ENCODE peak calls at places on chromosomes 6 and 20, in seven cellular contexts. One of them, this sample, is unnamed.

GRCh38 chr6:26347699-26348098 is 17.3 kb upstream of the BTN3A2 start:
- DNase-seq in GM13976: no peak
- DNase-seq in left ventricle myocardium inferior: no peak
- DNase-seq in fibroblast of lung: no peak
- DNase-seq in fibroblast of mammary gland: no peak
- DNase-seq in tibial nerve: no peak
- DNase-seq in foreskin fibroblast: no peak
- DNase-seq in this sample: no peak

GRCh38 chr6:118621799-118622470 is 29.5 kb downstream of the CEP85L start:
- DNase-seq in GM13976: no peak
- DNase-seq in left ventricle myocardium inferior: no peak
- DNase-seq in fibroblast of lung: no peak
- DNase-seq in fibroblast of mammary gland: no peak
- DNase-seq in tibial nerve: no peak
- DNase-seq in foreskin fibroblast: no peak
- DNase-seq in this sample: no peak

GRCh38 chr20:50034567-50035170 is 51.9 kb downstream of the SNAI1 start:
- DNase-seq in GM13976: no peak
- DNase-seq in left ventricle myocardium inferior: no peak
- DNase-seq in fibroblast of lung: no peak
- DNase-seq in fibroblast of mammary gland: peak
- DNase-seq in tibial nerve: no peak
- DNase-seq in foreskin fibroblast: no peak
- DNase-seq in this sample: no peak

GRCh38 chr6:148969679-148970078 is 222.8 kb downstream of the UST start:
- DNase-seq in GM13976: no peak
- DNase-seq in left ventricle myocardium inferior: peak
- DNase-seq in fibroblast of lung: peak
- DNase-seq in fibroblast of mammary gland: peak
- DNase-seq in tibial nerve: no peak
- DNase-seq in foreskin fibroblast: no peak
- DNase-seq in this sample: no peak

GRCh38 chr6:151016107-151016506 is 150.6 kb downstream of the MTHFD1L start:
- DNase-seq in GM13976: no peak
- DNase-seq in left ventricle myocardium inferior: no peak
- DNase-seq in fibroblast of lung: no peak
- DNase-seq in fibroblast of mammary gland: no peak
- DNase-seq in tibial nerve: no peak
- DNase-seq in foreskin fibroblast: no peak
- DNase-seq in this sample: no peak

GRCh38 chr6:144936764-144937163 is 651.6 kb downstream of the UTRN start:
- DNase-seq in GM13976: no peak
- DNase-seq in left ventricle myocardium inferior: no peak
- DNase-seq in fibroblast of lung: no peak
- DNase-seq in fibroblast of mammary gland: peak
- DNase-seq in tibial nerve: no peak
- DNase-seq in foreskin fibroblast: peak
- DNase-seq in this sample: no peak

GRCh38 chr6:101403566-101403965 is 10.1 kb downstream of the GRIK2 start:
- DNase-seq in GM13976: no peak
- DNase-seq in left ventricle myocardium inferior: no peak
- DNase-seq in fibroblast of lung: no peak
- DNase-seq in fibroblast of mammary gland: no peak
- DNase-seq in tibial nerve: no peak
- DNase-seq in foreskin fibroblast: no peak
- DNase-seq in this sample: peak

GRCh38 chr6:52400316-52401041 is 19.7 kb upstream of the EFHC1 start:
- DNase-seq in GM13976: no peak
- DNase-seq in left ventricle myocardium inferior: no peak
- DNase-seq in fibroblast of lung: no peak
- DNase-seq in fibroblast of mammary gland: no peak
- DNase-seq in tibial nerve: no peak
- DNase-seq in foreskin fibroblast: no peak
- DNase-seq in this sample: no peak

GRCh38 chr6:96939019-96939805 is 14.7 kb downstream of the KLHL32 start:
- DNase-seq in GM13976: no peak
- DNase-seq in left ventricle myocardium inferior: no peak
- DNase-seq in fibroblast of lung: peak
- DNase-seq in fibroblast of mammary gland: peak
- DNase-seq in tibial nerve: no peak
- DNase-seq in foreskin fibroblast: peak
- DNase-seq in this sample: no peak

GRCh38 chr6:169979873-169980440 is 228.5 kb downstream of the ERMARD start:
- DNase-seq in GM13976: no peak
- DNase-seq in left ventricle myocardium inferior: no peak
- DNase-seq in fibroblast of lung: no peak
- DNase-seq in fibroblast of mammary gland: no peak
- DNase-seq in tibial nerve: no peak
- DNase-seq in foreskin fibroblast: no peak
- DNase-seq in this sample: no peak

GRCh38 chr6:132494954-132495353 is 18.0 kb downstream of the STX7 start:
- DNase-seq in GM13976: no peak
- DNase-seq in left ventricle myocardium inferior: no peak
- DNase-seq in fibroblast of lung: no peak
- DNase-seq in fibroblast of mammary gland: no peak
- DNase-seq in tibial nerve: no peak
- DNase-seq in foreskin fibroblast: no peak
- DNase-seq in this sample: no peak

GRCh38 chr20:19749537-19749936 is 8.5 kb upstream of the RIN2 start:
- DNase-seq in GM13976: no peak
- DNase-seq in left ventricle myocardium inferior: no peak
- DNase-seq in fibroblast of lung: no peak
- DNase-seq in fibroblast of mammary gland: no peak
- DNase-seq in tibial nerve: no peak
- DNase-seq in foreskin fibroblast: no peak
- DNase-seq in this sample: no peak

GRCh38 chr6:87481936-87482335 is 9.2 kb downstream of the SLC35A1 start:
- DNase-seq in GM13976: no peak
- DNase-seq in left ventricle myocardium inferior: no peak
- DNase-seq in fibroblast of lung: peak
- DNase-seq in fibroblast of mammary gland: no peak
- DNase-seq in tibial nerve: no peak
- DNase-seq in foreskin fibroblast: no peak
- DNase-seq in this sample: no peak

GRCh38 chr6:87484491-87484890 is 11.7 kb downstream of the SLC35A1 start:
- DNase-seq in GM13976: no peak
- DNase-seq in left ventricle myocardium inferior: no peak
- DNase-seq in fibroblast of lung: no peak
- DNase-seq in fibroblast of mammary gland: no peak
- DNase-seq in tibial nerve: no peak
- DNase-seq in foreskin fibroblast: no peak
- DNase-seq in this sample: no peak

GRCh38 chr6:87482382-87482781 is 9.6 kb downstream of the SLC35A1 start:
- DNase-seq in GM13976: no peak
- DNase-seq in left ventricle myocardium inferior: no peak
- DNase-seq in fibroblast of lung: no peak
- DNase-seq in fibroblast of mammary gland: no peak
- DNase-seq in tibial nerve: no peak
- DNase-seq in foreskin fibroblast: no peak
- DNase-seq in this sample: no peak

GRCh38 chr6:87487555-87487954 is 14.8 kb downstream of the SLC35A1 start:
- DNase-seq in GM13976: no peak
- DNase-seq in left ventricle myocardium inferior: no peak
- DNase-seq in fibroblast of lung: peak
- DNase-seq in fibroblast of mammary gland: no peak
- DNase-seq in tibial nerve: no peak
- DNase-seq in foreskin fibroblast: peak
- DNase-seq in this sample: no peak

DNA sequence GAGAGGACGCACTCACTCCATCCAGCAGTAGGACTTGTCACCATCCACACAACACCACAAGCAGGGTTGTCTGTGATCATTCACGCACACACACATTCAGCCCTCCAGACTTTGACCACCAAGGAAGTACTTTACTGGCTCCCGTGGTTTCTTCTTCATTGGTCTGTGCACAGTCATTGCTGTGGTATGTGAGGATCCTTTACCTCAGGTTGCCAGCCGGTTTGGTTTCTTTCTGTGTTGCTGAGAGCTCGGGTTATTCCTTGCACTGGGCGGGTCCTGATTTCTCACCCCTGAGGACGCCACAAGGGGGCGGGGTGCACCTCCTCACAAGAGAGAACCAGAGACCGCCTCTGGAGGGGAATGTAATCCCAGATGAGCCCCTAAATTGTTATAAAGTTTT is 11.2 kb downstream of the SLC35A1 start:
- DNase-seq in GM13976: no peak
- DNase-seq in left ventricle myocardium inferior: no peak
- DNase-seq in fibroblast of lung: peak
- DNase-seq in fibroblast of mammary gland: peak
- DNase-seq in tibial nerve: no peak
- DNase-seq in foreskin fibroblast: peak
- DNase-seq in this sample: no peak
- TF ChIP-seq CTCF in GM13976: no peak
- TF ChIP-seq CTCF in left ventricle myocardium inferior: peak
- TF ChIP-seq CTCF in fibroblast of lung: no peak
- TF ChIP-seq CTCF in fibroblast of mammary gland: peak
- TF ChIP-seq CTCF in tibial nerve: no peak
- TF ChIP-seq CTCF in foreskin fibroblast: no peak
- TF ChIP-seq CTCF in this sample: no peak

GRCh38 chr6:10030942-10031537 is 383.8 kb downstream of the TFAP2A start:
- DNase-seq in GM13976: peak
- DNase-seq in left ventricle myocardium inferior: no peak
- DNase-seq in fibroblast of lung: no peak
- DNase-seq in fibroblast of mammary gland: no peak
- DNase-seq in tibial nerve: no peak
- DNase-seq in foreskin fibroblast: no peak
- DNase-seq in this sample: no peak
- TF ChIP-seq CTCF in GM13976: peak
- TF ChIP-seq CTCF in left ventricle myocardium inferior: peak
- TF ChIP-seq CTCF in fibroblast of lung: peak
- TF ChIP-seq CTCF in fibroblast of mammary gland: peak
- TF ChIP-seq CTCF in tibial nerve: peak
- TF ChIP-seq CTCF in foreskin fibroblast: peak
- TF ChIP-seq CTCF in this sample: peak

GRCh38 chr6:87972279-87972678 is 75.4 kb upstream of the SPACA1 start:
- DNase-seq in GM13976: no peak
- DNase-seq in left ventricle myocardium inferior: no peak
- DNase-seq in fibroblast of lung: no peak
- DNase-seq in fibroblast of mammary gland: no peak
- DNase-seq in tibial nerve: no peak
- DNase-seq in foreskin fibroblast: no peak
- DNase-seq in this sample: no peak

GRCh38 chr6:87968435-87969278 is 79.0 kb upstream of the SPACA1 start:
- DNase-seq in GM13976: no peak
- DNase-seq in left ventricle myocardium inferior: no peak
- DNase-seq in fibroblast of lung: peak
- DNase-seq in fibroblast of mammary gland: no peak
- DNase-seq in tibial nerve: no peak
- DNase-seq in foreskin fibroblast: no peak
- DNase-seq in this sample: peak

GRCh38 chr6:87965806-87966205 is 81.8 kb upstream of the SPACA1 start:
- DNase-seq in GM13976: no peak
- DNase-seq in left ventricle myocardium inferior: no peak
- DNase-seq in fibroblast of lung: no peak
- DNase-seq in fibroblast of mammary gland: no peak
- DNase-seq in tibial nerve: no peak
- DNase-seq in foreskin fibroblast: no peak
- DNase-seq in this sample: no peak

GRCh38 chr6:87975561-87975960 is 72.1 kb upstream of the SPACA1 start:
- DNase-seq in GM13976: no peak
- DNase-seq in left ventricle myocardium inferior: no peak
- DNase-seq in fibroblast of lung: no peak
- DNase-seq in fibroblast of mammary gland: no peak
- DNase-seq in tibial nerve: no peak
- DNase-seq in foreskin fibroblast: no peak
- DNase-seq in this sample: no peak

DNA sequence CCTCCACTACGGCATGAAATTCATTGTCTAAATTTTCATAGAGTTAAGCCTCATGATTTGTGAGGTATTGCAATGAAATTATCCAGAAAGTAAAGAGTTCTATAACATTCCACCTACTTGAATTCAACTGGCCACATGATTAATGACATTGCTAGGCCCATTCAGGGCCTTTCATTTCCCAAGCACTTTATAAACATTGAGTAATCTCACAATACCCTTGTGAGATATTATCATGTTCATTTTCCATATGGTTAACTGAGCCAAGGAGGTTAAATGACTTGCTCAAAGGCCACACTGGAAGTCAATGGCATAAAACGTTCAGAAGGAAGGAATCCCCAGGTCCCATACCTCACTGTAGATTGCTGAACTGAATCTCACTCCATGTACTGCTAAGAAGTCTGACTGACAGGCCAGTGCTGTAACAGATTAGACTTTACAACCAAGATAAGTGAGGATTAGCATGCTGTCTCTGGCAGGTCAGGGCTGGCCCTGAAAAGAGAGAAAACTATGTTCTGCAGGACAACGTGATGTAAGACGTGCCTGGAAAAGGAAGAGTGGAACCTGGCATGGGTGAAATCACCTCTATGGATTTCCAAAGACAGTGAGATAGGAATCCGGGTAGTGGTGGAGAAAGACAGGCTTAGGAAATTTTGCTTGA is 75.9 kb upstream of the SPACA1 start:
- DNase-seq in GM13976: no peak
- DNase-seq in left ventricle myocardium inferior: no peak
- DNase-seq in fibroblast of lung: no peak
- DNase-seq in fibroblast of mammary gland: no peak
- DNase-seq in tibial nerve: no peak
- DNase-seq in foreskin fibroblast: no peak
- DNase-seq in this sample: no peak
- TF ChIP-seq CTCF in GM13976: no peak
- TF ChIP-seq CTCF in left ventricle myocardium inferior: no peak
- TF ChIP-seq CTCF in fibroblast of lung: no peak
- TF ChIP-seq CTCF in fibroblast of mammary gland: no peak
- TF ChIP-seq CTCF in tibial nerve: no peak
- TF ChIP-seq CTCF in foreskin fibroblast: no peak
- TF ChIP-seq CTCF in this sample: no peak

GRCh38 chr20:37276494-37277252 is 12.8 kb upstream of the MANBAL start:
- DNase-seq in GM13976: peak
- DNase-seq in left ventricle myocardium inferior: peak
- DNase-seq in fibroblast of lung: peak
- DNase-seq in fibroblast of mammary gland: peak
- DNase-seq in tibial nerve: no peak
- DNase-seq in foreskin fibroblast: peak
- DNase-seq in this sample: no peak
- TF ChIP-seq CTCF in GM13976: peak
- TF ChIP-seq CTCF in left ventricle myocardium inferior: peak
- TF ChIP-seq CTCF in fibroblast of lung: peak
- TF ChIP-seq CTCF in fibroblast of mammary gland: peak
- TF ChIP-seq CTCF in tibial nerve: peak
- TF ChIP-seq CTCF in foreskin fibroblast: peak
- TF ChIP-seq CTCF in this sample: no peak

GRCh38 chr6:142665393-142665792 is 279.6 kb downstream of the HIVEP2 start:
- DNase-seq in GM13976: no peak
- DNase-seq in left ventricle myocardium inferior: no peak
- DNase-seq in fibroblast of lung: no peak
- DNase-seq in fibroblast of mammary gland: no peak
- DNase-seq in tibial nerve: no peak
- DNase-seq in foreskin fibroblast: no peak
- DNase-seq in this sample: no peak
- TF ChIP-seq CTCF in GM13976: no peak
- TF ChIP-seq CTCF in left ventricle myocardium inferior: no peak
- TF ChIP-seq CTCF in fibroblast of lung: no peak
- TF ChIP-seq CTCF in fibroblast of mammary gland: no peak
- TF ChIP-seq CTCF in tibial nerve: no peak
- TF ChIP-seq CTCF in foreskin fibroblast: no peak
- TF ChIP-seq CTCF in this sample: no peak

GRCh38 chr6:55997223-55997874 is 122.0 kb upstream of the BMP5 start:
- DNase-seq in GM13976: no peak
- DNase-seq in left ventricle myocardium inferior: no peak
- DNase-seq in fibroblast of lung: no peak
- DNase-seq in fibroblast of mammary gland: no peak
- DNase-seq in tibial nerve: no peak
- DNase-seq in foreskin fibroblast: no peak
- DNase-seq in this sample: no peak
- TF ChIP-seq CTCF in GM13976: no peak
- TF ChIP-seq CTCF in left ventricle myocardium inferior: no peak
- TF ChIP-seq CTCF in fibroblast of lung: no peak
- TF ChIP-seq CTCF in fibroblast of mammary gland: no peak
- TF ChIP-seq CTCF in tibial nerve: no peak
- TF ChIP-seq CTCF in foreskin fibroblast: no peak
- TF ChIP-seq CTCF in this sample: no peak

GRCh38 chr20:59948828-59949720 is 8.9 kb downstream of the FAM217B start:
- DNase-seq in GM13976: peak
- DNase-seq in left ventricle myocardium inferior: no peak
- DNase-seq in fibroblast of lung: peak
- DNase-seq in fibroblast of mammary gland: peak
- DNase-seq in tibial nerve: no peak
- DNase-seq in foreskin fibroblast: peak
- DNase-seq in this sample: peak
- TF ChIP-seq CTCF in GM13976: peak
- TF ChIP-seq CTCF in left ventricle myocardium inferior: peak
- TF ChIP-seq CTCF in fibroblast of lung: peak
- TF ChIP-seq CTCF in fibroblast of mammary gland: peak
- TF ChIP-seq CTCF in tibial nerve: peak
- TF ChIP-seq CTCF in foreskin fibroblast: peak
- TF ChIP-seq CTCF in this sample: peak